ENCODE peak calls at places on chromosomes 6 and 20, in six cellular contexts. A is dorsolateral prefrontal cortex, Z is lower lobe of right lung, Y is upper lobe of right lung, B is psoas muscle, X is pancreas. R is an unnamed sample.

GRCh38 chr6:72348926-72349325 is 272.9 kb upstream of the KCNQ5 start:
- DNase-seq in A (no peak), Z (no peak), Y (no peak), B (no peak), X (no peak), R (no peak)

GRCh38 chr20:460707-461106 is 1.6 kb downstream of the TBC1D20 start:
- DNase-seq in A (no peak), Z (no peak), Y (no peak), B (no peak), X (no peak), R (no peak)

GRCh38 chr6:134295953-134296553 is 21.9 kb downstream of the SGK1 start:
- DNase-seq in A (no peak), Z (no peak), Y (no peak), B (peak; percentile 25), X (no peak), R (no peak)

GRCh38 chr20:52279667-52280180 is 88.1 kb upstream of the ZFP64 start:
- DNase-seq in A (no peak), Z (no peak), Y (no peak), B (no peak), X (no peak), R (no peak)

GRCh38 chr6:159463440-159463839 is 229.6 kb downstream of the SOD2 start:
- DNase-seq in A (no peak), Z (no peak), Y (no peak), B (no peak), X (no peak), R (no peak)

GRCh38 chr20:38131588-38132121 is 33.4 kb downstream of the TGM2 start:
- DNase-seq in A (no peak), Z (peak; percentile 3), Y (peak; percentile 12), B (no peak), X (no peak), R (no peak)

GRCh38 chr6:2639876-2640275 is 110.8 kb downstream of the MYLK4 start:
- DNase-seq in A (no peak), Z (no peak), Y (no peak), B (no peak), X (no peak), R (no peak)

GRCh38 chr6:43807228-43808061 is 37.4 kb downstream of the VEGFA start:
- DNase-seq in A (no peak), Z (peak; percentile 69), Y (no peak), B (peak; percentile 77), X (peak; percentile 62), R (no peak)

GRCh38 chr6:138297761-138298298 is 79.5 kb upstream of the PBOV1 start:
- DNase-seq in A (no peak), Z (no peak), Y (no peak), B (no peak), X (no peak), R (no peak)

GRCh38 chr6:30219244-30219643 is 6.0 kb upstream of the TRIM26 start:
- DNase-seq in A (no peak), Z (no peak), Y (no peak), B (no peak), X (no peak), R (peak; percentile 20)

GRCh38 chr6:17397764-17398194 is 4.4 kb downstream of the CAP2 start:
- DNase-seq in A (no peak), Z (no peak), Y (no peak), B (no peak), X (no peak), R (no peak)

GRCh38 chr6:56364482-56365313 is 117.3 kb upstream of the COL21A1 start:
- DNase-seq in A (no peak), Z (no peak), Y (no peak), B (no peak), X (no peak), R (no peak)

GRCh38 chr6:50007821-50008220 is 14.0 kb downstream of the DEFB110 start:
- DNase-seq in A (no peak), Z (no peak), Y (no peak), B (no peak), X (no peak), R (no peak)

GRCh38 chr6:152351110-152351509 is 286.1 kb downstream of the SYNE1 start:
- DNase-seq in A (no peak), Z (no peak), Y (no peak), B (no peak), X (no peak), R (no peak)

GRCh38 chr6:152356016-152356415 is 281.1 kb downstream of the SYNE1 start:
- DNase-seq in A (no peak), Z (no peak), Y (no peak), B (no peak), X (no peak), R (no peak)

GRCh38 chr6:152353440-152353839 is 283.7 kb downstream of the SYNE1 start:
- DNase-seq in A (no peak), Z (no peak), Y (no peak), B (no peak), X (no peak), R (no peak)

GRCh38 chr6:152351742-152352141 is 285.4 kb downstream of the SYNE1 start:
- DNase-seq in A (no peak), Z (no peak), Y (no peak), B (no peak), X (no peak), R (no peak)

GRCh38 chr6:152355166-152355565 is 282.0 kb downstream of the SYNE1 start:
- DNase-seq in A (no peak), Z (no peak), Y (no peak), B (no peak), X (no peak), R (no peak)
- H3K27ac ChIP-seq in A (no peak overlapping the region), Z (no peak overlapping the region), Y (no peak overlapping the region), B (no peak overlapping the region), X (no peak overlapping the region), R (no peak overlapping the region)

DNA sequence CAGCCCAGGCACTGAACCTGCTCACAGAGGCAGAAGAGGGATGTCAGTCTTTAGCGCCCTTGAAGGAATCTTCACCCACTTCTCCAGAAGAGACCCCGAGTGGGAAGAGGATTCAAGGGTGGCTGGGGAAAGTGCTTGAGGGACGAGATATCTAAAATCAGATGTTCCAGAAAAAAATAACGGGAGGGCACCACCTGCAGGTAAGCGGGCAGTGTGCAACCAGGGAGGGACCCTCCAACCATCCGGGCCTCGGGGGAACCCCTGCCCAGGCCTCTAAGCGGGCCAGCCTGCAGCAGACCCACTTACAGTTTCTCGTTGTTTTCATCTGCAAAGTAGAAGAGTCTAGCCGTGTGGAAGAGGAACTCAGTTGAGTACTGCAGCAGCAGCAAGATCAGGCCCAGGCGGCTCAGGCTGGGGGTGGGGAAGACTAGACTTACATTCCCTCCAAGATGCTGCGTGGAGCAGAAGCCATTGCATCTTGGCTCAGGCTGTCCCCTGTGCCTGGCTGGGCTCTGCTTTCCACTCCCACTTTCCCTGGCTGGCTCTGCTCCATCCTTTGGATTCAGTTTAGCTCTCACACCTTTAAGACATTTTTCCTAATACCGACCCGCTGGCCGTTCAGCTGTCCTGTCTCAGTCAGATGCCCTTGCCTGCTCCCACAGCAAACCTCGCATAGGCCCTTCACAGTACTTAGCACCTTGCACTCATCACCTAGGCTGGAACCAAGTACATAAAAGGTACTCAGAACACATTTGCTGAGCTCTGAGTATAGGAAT is 70.9 kb downstream of the TRAM2 start:
- DNase-seq in A (no peak), Z (no peak), Y (no peak), B (no peak), X (no peak), R (no peak)
- TF ChIP-seq CTCF in A (no peak), Z (no peak), Y (no peak), B (no peak), X (no peak), R (no peak)

DNA sequence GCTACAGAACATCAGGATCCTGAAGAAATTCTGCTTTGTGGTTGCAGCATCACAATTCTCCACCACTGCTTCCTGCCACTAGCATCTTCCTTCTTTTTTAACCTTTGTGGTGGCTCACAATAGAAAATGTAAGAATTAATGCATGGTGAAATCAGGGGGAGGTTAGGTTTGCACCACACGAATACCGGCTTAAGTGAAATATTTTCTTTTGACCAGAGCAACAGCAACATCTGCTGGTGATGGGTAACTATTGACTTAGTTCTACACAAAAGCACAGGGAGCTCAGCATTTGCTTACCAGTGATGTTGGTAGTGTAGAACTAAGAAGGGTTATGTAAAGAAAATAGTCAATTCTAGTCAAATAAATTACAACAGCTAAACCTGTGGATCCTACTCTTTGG is 280.5 kb downstream of the SYNE1 start:
- DNase-seq in A (no peak), Z (no peak), Y (no peak), B (no peak), X (no peak), R (no peak)
- H3K27ac ChIP-seq in A (no peak overlapping the region), Z (no peak overlapping the region), Y (no peak overlapping the region), B (no peak overlapping the region), X (no peak overlapping the region), R (no peak overlapping the region)

GRCh38 chr6:89032599-89032998 is 48.0 kb upstream of the PNRC1 start:
- DNase-seq in A (no peak), Z (no peak), Y (no peak), B (no peak), X (no peak), R (no peak)
- TF ChIP-seq CTCF in A (no peak), Z (no peak), Y (no peak), B (peak; percentile 53), X (no peak), R (no peak)

DNA sequence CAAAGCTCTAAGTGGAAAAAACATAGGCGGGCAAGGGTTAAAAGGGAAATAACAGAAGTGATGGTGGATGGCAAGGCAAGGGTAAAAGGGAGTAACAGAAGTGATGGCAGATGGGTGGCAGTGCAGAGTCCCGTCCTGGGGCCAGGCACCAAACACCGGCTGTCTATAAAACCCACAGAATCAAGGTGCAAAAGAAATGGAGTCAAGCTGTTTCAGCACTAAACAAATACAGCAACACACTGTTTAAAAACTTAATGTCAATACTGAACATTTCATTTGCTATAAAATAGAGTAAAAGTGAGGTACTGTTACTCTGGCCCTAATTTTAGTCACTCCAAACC is 87.6 kb downstream of the MAN1A1 start:
- DNase-seq in A (no peak), Z (no peak), Y (no peak), B (no peak), X (no peak), R (no peak)
- H3K27ac ChIP-seq in A (no peak overlapping the region), Z (no peak overlapping the region), Y (no peak overlapping the region), B (no peak overlapping the region), X (no peak overlapping the region), R (no peak overlapping the region)

DNA sequence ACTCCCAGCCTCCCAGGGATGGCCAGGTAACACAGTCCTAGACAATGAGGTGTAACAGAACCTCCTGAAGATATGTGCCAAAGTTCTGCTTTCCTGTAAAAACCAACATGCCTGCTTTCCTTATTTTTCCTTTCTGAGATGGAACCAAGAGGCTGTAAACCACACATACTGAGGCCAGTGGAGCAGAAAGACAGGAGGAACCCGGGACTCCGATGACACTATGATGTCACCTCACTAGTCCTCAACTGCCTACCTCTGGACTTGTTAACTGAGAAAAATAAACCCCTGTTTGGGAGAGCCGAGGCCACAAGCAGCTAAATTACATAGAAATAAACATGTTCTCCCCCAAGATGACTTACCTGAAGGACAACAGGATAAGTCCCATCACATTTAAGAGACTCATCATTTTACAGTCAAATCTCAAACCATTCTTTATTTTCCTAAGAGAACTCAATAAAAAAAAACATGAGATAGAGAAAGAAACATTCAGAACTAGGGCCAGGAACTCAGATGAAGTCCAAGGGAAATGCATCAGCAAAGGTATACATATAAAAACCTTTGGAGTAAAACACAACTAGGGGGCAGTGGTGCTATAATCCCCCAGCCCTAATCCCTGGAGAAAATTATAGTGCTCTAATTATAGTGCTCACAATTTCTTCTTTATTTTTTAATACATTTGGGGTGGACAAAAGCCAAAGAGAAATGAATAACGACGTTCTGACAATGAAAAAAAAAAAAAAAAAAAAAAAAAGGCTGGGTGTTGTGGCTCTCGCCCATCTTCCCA is 100.4 kb upstream of the EMILIN3 start:
- DNase-seq in A (no peak), Z (no peak), Y (no peak), B (no peak), X (no peak), R (no peak)
- TF ChIP-seq CTCF in A (no peak), Z (no peak), Y (no peak), B (no peak), X (no peak), R (no peak)

GRCh38 chr6:11092654-11093053 is 980 bp upstream of the SMIM13 start:
- DNase-seq in A (no peak), Z (no peak), Y (no peak), B (no peak), X (no peak), R (no peak)
- H3K27ac ChIP-seq in A (no peak overlapping the region), Z (peak overlapping the region; percentile 98), Y (peak overlapping the region; percentile 99), B (peak overlapping the region; percentile 92), X (peak overlapping the region; percentile 96), R (peak overlapping the region; percentile 81)

R was measured in CD8-positive, alpha-beta T cell.